ENCODE peak calls at places on chromosomes 1 and 21, in four cellular contexts. E is substantia nigra, Z is MM.1S, V is dorsolateral prefrontal cortex. C is an unnamed sample.

GRCh38 chr1:221227872-221228337 is 348.7 kb downstream of the HLX start:
- DNase-seq in V (no peak), Z (no peak), E (no peak), C (no peak)

GRCh38 chr1:227245613-227246320 is 72.5 kb downstream of the CDC42BPA start:
- DNase-seq in E (no peak), Z (no peak), V (no peak), C (no peak)

GRCh38 chr1:87591492-87591891 is 262.8 kb downstream of the LMO4 start:
- DNase-seq in V (no peak), Z (no peak), E (no peak), C (no peak)

GRCh38 chr1:224929335-224930237 is at the start of gene DNAH14:
- DNase-seq in E (no peak), Z (peak), V (no peak), C (peak)

GRCh38 chr21:44085491-44086321 is 21.5 kb upstream of the PWP2 start:
- DNase-seq in V (peak), E (peak), Z (no peak), C (peak)

GRCh38 chr1:164726235-164726634 is 167.3 kb downstream of the PBX1 start:
- DNase-seq in V (no peak), E (no peak), Z (no peak), C (no peak)

GRCh38 chr1:197781998-197782718 is 6.9 kb upstream of the DENND1B start:
- DNase-seq in E (no peak), V (no peak), Z (no peak), C (no peak)

GRCh38 chr1:241499910-241500309 is 19.6 kb downstream of the FH start:
- DNase-seq in V (no peak), E (no peak), Z (peak), C (no peak)

GRCh38 chr1:161074676-161075368 is 5.1 kb upstream of the ARHGAP30 start:
- DNase-seq in V (no peak), Z (no peak), E (no peak), C (no peak)

GRCh38 chr21:44555200-44555875 is 3.3 kb downstream of the KRTAP10-3 start:
- DNase-seq in V (no peak), Z (no peak), E (no peak), C (no peak)

GRCh38 chr1:53948291-53948690 is 2.1 kb downstream of the LRRC42 start:
- DNase-seq in V (no peak), E (no peak), Z (no peak), C (no peak)

GRCh38 chr1:65429806-65430205 is 9.3 kb downstream of the LEPR start:
- DNase-seq in Z (no peak), E (no peak), V (no peak), C (no peak)

GRCh38 chr21:31932470-31932764 is 59.6 kb downstream of the HUNK start:
- DNase-seq in V (no peak), E (no peak), Z (no peak), C (no peak)

GRCh38 chr1:113860891-113861290 is 10.6 kb downstream of the PTPN22 start:
- DNase-seq in Z (no peak), E (no peak), V (no peak), C (no peak)

GRCh38 chr1:14369526-14370213 is 228.8 kb upstream of the KAZN start:
- DNase-seq in Z (peak), V (no peak), E (no peak), C (no peak)

GRCh38 chr1:222818171-222818570 is 3.3 kb downstream of the DISP1 start:
- DNase-seq in V (no peak), Z (no peak), E (no peak), C (no peak)

GRCh38 chr21:22120616-22121266 is 1122.5 kb downstream of the NCAM2 start:
- DNase-seq in Z (no peak), V (no peak), E (no peak), C (no peak)

GRCh38 chr1:189616893-189617292 is 860.8 kb downstream of the BRINP3 start:
- DNase-seq in V (no peak), E (no peak), Z (no peak), C (no peak)

GRCh38 chr1:208450958-208451357 is 206.8 kb upstream of the PLXNA2 start:
- DNase-seq in Z (no peak), E (no peak), V (no peak), C (no peak)

GRCh38 chr1:107142370-107142668 is 1.5 kb downstream of the NTNG1 start:
- DNase-seq in V (no peak), E (no peak), Z (no peak), C (no peak)

GRCh38 chr1:43554444-43554992 is 23.8 kb downstream of the PTPRF start:
- DNase-seq in V (no peak), E (no peak), Z (peak), C (no peak)

GRCh38 chr1:29772584-29772983 is 536.3 kb downstream of the PTPRU start:
- DNase-seq in Z (no peak), V (no peak), E (no peak), C (no peak)

GRCh38 chr1:51504806-51505525 is 14.1 kb downstream of the EPS15 start:
- DNase-seq in Z (no peak), E (no peak), V (no peak), C (no peak)

GRCh38 chr1:39102537-39103320 is 76.6 kb downstream of the NDUFS5 start:
- DNase-seq in V (no peak), Z (peak), E (peak), C (no peak)

GRCh38 chr1:207459008-207459407 is 4.9 kb downstream of the CR2 start:
- DNase-seq in E (no peak), Z (peak), V (no peak), C (no peak)

GRCh38 chr1:46612937-46613660 is 3.5 kb downstream of the MOB3C start:
- DNase-seq in V (no peak), E (no peak), Z (no peak), C (no peak)
- H3K27ac ChIP-seq in V (peak), E (peak), Z (no peak), C (no peak)

DNA sequence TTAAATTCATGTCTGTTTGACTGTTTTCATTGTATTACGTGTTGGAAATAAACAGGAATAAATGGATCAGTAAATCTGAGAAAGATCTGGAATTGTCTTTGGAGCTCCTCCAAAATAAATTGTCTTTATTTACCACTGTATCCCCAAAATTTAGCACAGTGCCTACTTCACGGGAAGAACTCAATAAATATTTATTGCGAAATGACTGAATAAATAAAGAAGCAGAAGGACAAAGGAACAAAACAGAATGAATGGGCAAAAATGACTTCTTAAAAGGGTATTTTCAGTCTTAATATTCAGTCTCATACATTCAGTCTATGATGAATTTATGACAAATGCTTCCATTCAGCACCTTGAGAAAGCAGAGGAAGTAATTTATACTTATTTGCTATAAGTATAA is 19.3 kb upstream of the PRKAA2 start:
- DNase-seq in V (no peak), E (no peak), Z (no peak), C (no peak)
- H3K27ac ChIP-seq in V (no peak), E (no peak), Z (no peak), C (no peak)

GRCh38 chr1:44740179-44740617 is 561 bp downstream of the KIF2C start:
- DNase-seq in Z (peak), E (no peak), V (no peak), C (no peak)
- H3K27ac ChIP-seq in Z (peak), E (no peak), V (no peak), C (no peak)

DNA sequence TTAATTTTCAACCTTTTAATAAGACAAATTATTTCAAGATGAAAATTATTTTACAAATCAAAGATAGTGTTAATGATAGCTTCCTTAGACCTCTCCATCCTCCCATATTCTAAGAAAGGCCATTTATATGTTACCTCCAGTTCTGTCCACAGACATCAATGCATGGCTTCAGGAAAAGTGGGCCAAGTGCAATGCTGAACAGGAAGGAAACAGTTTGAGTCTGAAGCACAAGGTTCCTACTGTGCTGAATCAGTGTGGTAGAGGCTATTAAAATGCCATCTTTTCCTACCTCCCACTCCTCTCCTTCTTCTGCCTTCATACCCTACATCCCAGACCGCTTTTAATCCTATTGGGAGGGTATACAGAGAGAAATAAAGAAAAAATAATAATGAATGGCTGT is 62.7 kb upstream of the C1orf105 start:
- DNase-seq in V (no peak), Z (no peak), E (no peak), C (no peak)
- H3K27ac ChIP-seq in V (peak), Z (no peak), E (no peak), C (peak)

DNA sequence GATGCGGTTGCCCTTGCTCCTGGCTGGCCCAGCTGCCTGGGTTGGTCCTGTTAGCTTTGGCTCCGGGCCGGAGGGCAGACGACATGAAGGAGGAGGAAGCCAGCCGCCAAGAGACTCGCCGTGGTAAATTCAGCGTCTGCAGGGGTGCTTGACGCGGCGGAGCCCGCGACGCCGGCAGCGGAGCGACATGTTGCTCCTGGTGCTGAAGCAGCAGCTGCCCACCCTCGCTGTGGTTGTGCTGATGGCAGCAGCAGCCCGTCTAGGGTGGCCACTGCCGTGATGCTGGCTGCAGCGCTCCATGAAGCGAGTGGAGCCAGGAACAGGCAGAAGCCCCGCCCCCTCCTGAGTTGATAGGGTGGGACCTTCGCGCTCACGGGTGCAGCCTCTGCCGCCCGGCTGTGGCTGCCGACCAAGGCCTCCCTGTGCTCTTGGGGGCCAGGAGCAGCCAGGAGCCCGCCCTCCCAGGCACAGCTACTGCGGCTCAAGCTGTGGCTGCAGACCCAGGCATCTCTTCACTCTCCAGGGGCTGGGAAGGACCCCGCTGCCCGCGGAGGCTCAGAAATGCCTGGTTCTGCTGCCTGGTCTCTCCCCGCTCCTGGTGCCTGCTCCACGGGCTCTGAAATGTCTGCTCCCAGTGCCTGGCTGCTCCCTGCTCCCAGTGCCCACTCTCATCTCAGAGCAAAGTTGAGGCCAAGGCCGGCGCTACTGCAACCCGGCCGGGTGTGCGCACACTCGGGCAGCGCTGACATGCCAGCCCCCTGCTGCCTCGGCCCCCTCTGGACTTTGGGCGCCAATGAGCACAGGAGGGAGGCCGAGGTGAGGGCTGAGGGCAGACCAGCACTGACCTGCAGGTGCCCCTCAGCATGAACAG is 4.4 kb upstream of the ZNF692 start:
- DNase-seq in E (peak), Z (peak), V (peak), C (no peak)
- H3K27ac ChIP-seq in E (peak), Z (no peak), V (peak), C (peak)

DNA sequence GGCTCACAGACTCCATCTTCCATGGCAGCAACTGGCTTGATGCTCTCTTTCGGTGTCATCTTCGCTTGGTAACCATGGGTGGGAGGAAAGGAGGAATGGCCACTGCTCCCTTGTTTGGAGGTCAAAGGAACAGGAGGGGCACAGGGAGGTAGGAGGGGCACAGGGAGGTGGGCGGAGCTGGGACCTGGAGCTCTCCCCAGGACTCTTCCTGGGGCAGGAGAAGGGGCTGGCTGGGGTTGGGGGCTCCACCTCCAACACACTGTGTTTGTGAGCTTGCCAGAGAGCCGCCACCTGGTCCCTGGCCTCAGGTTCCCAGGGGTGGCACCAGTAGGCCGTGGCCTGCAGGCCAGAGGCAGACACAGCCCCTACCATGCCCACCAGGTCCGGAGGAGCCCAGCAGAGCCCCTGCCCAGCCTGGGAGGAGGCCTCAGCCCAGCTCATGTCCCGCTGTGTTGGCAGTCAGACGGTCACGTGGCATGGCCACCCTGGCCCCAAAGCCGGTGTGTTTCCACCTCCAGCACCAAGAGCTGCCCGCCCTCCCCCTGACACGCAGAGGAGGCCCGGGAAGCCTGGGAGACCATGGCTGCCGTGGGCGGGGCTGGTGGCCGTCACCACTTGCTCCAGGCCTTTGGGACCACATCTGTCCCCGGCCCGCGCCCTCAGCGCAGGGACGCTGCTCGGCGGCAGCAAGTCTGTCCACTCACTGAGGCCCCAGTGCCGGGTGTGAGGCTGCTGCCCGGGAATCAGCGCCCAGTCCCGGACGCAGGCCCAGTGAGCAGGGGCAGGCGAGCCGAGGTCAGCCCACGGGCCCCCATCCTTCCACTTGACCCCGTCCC is 73.9 kb downstream of the MORN1 start:
- DNase-seq in E (no peak), V (no peak), Z (no peak), C (no peak)
- H3K27ac ChIP-seq in E (no peak), V (peak), Z (no peak), C (no peak)

GRCh38 chr1:15953791-15954201 is 22.1 kb downstream of the ZBTB17 start:
- DNase-seq in E (no peak), Z (no peak), V (no peak), C (no peak)
- H3K27ac ChIP-seq in E (peak), Z (no peak), V (peak), C (no peak)

DNA sequence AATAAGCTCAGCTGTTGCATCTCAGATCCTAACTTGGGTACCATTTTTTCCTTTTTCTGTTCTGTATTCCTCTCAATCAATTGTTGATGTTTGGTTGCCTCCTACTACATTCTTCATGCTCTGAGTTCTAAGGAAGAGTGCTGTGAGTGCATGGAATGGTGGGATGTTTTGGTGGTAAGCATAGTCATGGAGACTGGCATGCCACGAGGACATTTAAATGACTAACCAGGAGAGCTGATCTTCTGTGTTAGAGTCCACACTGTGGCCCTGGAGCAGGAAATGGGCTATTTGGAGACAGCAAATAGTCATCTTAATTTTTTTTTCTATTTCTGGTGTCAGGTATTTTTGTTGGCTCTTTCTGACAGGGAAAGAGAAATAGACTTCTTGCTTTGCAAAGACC is 69.5 kb upstream of the HSD17B7 start:
- DNase-seq in Z (no peak), E (no peak), V (no peak), C (no peak)
- H3K27ac ChIP-seq in Z (no peak), E (no peak), V (no peak), C (no peak)